ENCODE peak calls at places on chromosomes 7 and 10, in eight cellular contexts. X is left ventricle myocardium superior; F is nucleus accumbens; V is AG08395; M is activated effector memory CD4-positive, alpha-beta T cell treated with anti-CD3 and anti-CD28 coated beads, Interleukin-2, amount 50 U/mL, for 16 hours; Z is activated CD4-positive, alpha-beta memory T cell treated with anti-CD3 and anti-CD28 coated beads for 36 hours; K is T-helper 9 cell; R is brain microvascular endothelial cell. U is an unnamed sample.

GRCh38 chr10:93138113-93138870 is 64.6 kb downstream of the CYP26A1 start:
- DNase-seq in X (no peak), F (no peak), V (peak), M (no peak), Z (no peak), K (no peak), R (no peak), U (no peak)

GRCh38 chr10:78900715-78901430 is 167.9 kb upstream of the ZMIZ1 start:
- DNase-seq in X (no peak), F (no peak), V (no peak), M (no peak), Z (no peak), K (no peak), R (no peak), U (no peak)

GRCh38 chr7:150901160-150902035 is 49.1 kb downstream of the AOC1 start:
- DNase-seq in X (peak), F (peak), V (no peak), M (no peak), Z (no peak), K (no peak), R (no peak), U (no peak)

GRCh38 chr10:128125416-128125943 is 743 bp downstream of the MKI67 start:
- DNase-seq in X (no peak), F (no peak), V (no peak), M (peak), Z (peak), K (no peak), R (no peak), U (no peak)

GRCh38 chr10:17348111-17349008 is 106.0 kb downstream of the ST8SIA6 start:
- DNase-seq in X (peak), F (no peak), V (peak), M (no peak), Z (no peak), K (no peak), R (peak), U (no peak)

GRCh38 chr7:117212969-117213877 is 109.6 kb downstream of the WNT2 start:
- DNase-seq in X (peak), F (peak), V (peak), M (peak), Z (peak), K (peak), R (peak), U (peak)

GRCh38 chr10:110859206-110859946 is 12.4 kb upstream of the PDCD4 start:
- DNase-seq in X (no peak), F (no peak), V (no peak), M (no peak), Z (no peak), K (no peak), R (no peak), U (no peak)

GRCh38 chr10:474946-475345 is 214.5 kb downstream of the DIP2C start:
- DNase-seq in X (no peak), F (no peak), V (no peak), M (no peak), Z (no peak), K (no peak), R (no peak), U (no peak)

GRCh38 chr7:148535227-148535626 is 55.3 kb upstream of the C7orf33 start:
- DNase-seq in X (no peak), F (no peak), V (no peak), M (peak), Z (peak), K (no peak), R (no peak), U (peak)